ENCODE peak calls at places on chromosomes 11 and 22, in ten cellular contexts. One of them, this sample, is unnamed.

GRCh38 chr11:114059278-114059983 is at the start of gene ZBTB16:
- DNase-seq in AG10803: no peak
- DNase-seq in heart right ventricle: peak
- DNase-seq in lower lobe of right lung: peak
- DNase-seq in DND-41: no peak
- DNase-seq in astrocyte of the spinal cord: peak
- DNase-seq in stomach: peak
- DNase-seq in fibroblast of lung: peak
- DNase-seq in colonic mucosa: peak
- DNase-seq in lung: peak
- DNase-seq in this sample: peak

GRCh38 chr11:13229675-13230359 is 47.8 kb upstream of the BMAL1 start:
- DNase-seq in lower lobe of right lung: no peak
- DNase-seq in colonic mucosa: no peak
- DNase-seq in astrocyte of the spinal cord: no peak
- DNase-seq in fibroblast of lung: peak
- DNase-seq in AG10803: peak
- DNase-seq in heart right ventricle: no peak
- DNase-seq in lung: no peak
- DNase-seq in stomach: no peak
- DNase-seq in DND-41: no peak
- DNase-seq in this sample: no peak

GRCh38 chr22:50695421-50696250 is 23.0 kb downstream of the SHANK3 start:
- DNase-seq in stomach: no peak
- DNase-seq in astrocyte of the spinal cord: no peak
- DNase-seq in DND-41: no peak
- DNase-seq in colonic mucosa: no peak
- DNase-seq in AG10803: no peak
- DNase-seq in fibroblast of lung: no peak
- DNase-seq in lower lobe of right lung: peak
- DNase-seq in heart right ventricle: no peak
- DNase-seq in lung: no peak
- DNase-seq in this sample: no peak

GRCh38 chr11:72970557-72971118 is 156.4 kb downstream of the ATG16L2 start:
- DNase-seq in lung: no peak
- DNase-seq in astrocyte of the spinal cord: no peak
- DNase-seq in colonic mucosa: no peak
- DNase-seq in stomach: no peak
- DNase-seq in AG10803: no peak
- DNase-seq in lower lobe of right lung: no peak
- DNase-seq in DND-41: peak
- DNase-seq in heart right ventricle: no peak
- DNase-seq in fibroblast of lung: no peak
- DNase-seq in this sample: no peak

GRCh38 chr22:39214383-39215069 is 30.3 kb downstream of the PDGFB start:
- DNase-seq in lower lobe of right lung: peak
- DNase-seq in AG10803: no peak
- DNase-seq in stomach: no peak
- DNase-seq in astrocyte of the spinal cord: peak
- DNase-seq in fibroblast of lung: no peak
- DNase-seq in colonic mucosa: no peak
- DNase-seq in DND-41: no peak
- DNase-seq in heart right ventricle: no peak
- DNase-seq in lung: no peak
- DNase-seq in this sample: peak

GRCh38 chr22:44448271-44448780 is 49.7 kb downstream of the RTL6 start:
- DNase-seq in colonic mucosa: no peak
- DNase-seq in stomach: peak
- DNase-seq in DND-41: no peak
- DNase-seq in astrocyte of the spinal cord: peak
- DNase-seq in lung: no peak
- DNase-seq in lower lobe of right lung: no peak
- DNase-seq in AG10803: peak
- DNase-seq in fibroblast of lung: peak
- DNase-seq in heart right ventricle: peak
- DNase-seq in this sample: no peak

GRCh38 chr22:22928666-22929380 is 41.2 kb downstream of the IGLL5 start:
- DNase-seq in DND-41: peak
- DNase-seq in colonic mucosa: peak
- DNase-seq in fibroblast of lung: peak
- DNase-seq in stomach: peak
- DNase-seq in lung: peak
- DNase-seq in AG10803: peak
- DNase-seq in lower lobe of right lung: peak
- DNase-seq in heart right ventricle: peak
- DNase-seq in astrocyte of the spinal cord: no peak
- DNase-seq in this sample: no peak

GRCh38 chr11:16912607-16913006 is 101.6 kb downstream of the PLEKHA7 start:
- DNase-seq in astrocyte of the spinal cord: no peak
- DNase-seq in fibroblast of lung: no peak
- DNase-seq in heart right ventricle: no peak
- DNase-seq in colonic mucosa: peak
- DNase-seq in AG10803: no peak
- DNase-seq in lower lobe of right lung: no peak
- DNase-seq in stomach: peak
- DNase-seq in lung: no peak
- DNase-seq in DND-41: no peak
- DNase-seq in this sample: peak

GRCh38 chr11:93529707-93530467 is 13.3 kb downstream of the SMCO4 start:
- DNase-seq in astrocyte of the spinal cord: peak
- DNase-seq in stomach: no peak
- DNase-seq in AG10803: peak
- DNase-seq in lower lobe of right lung: peak
- DNase-seq in DND-41: peak
- DNase-seq in lung: no peak
- DNase-seq in colonic mucosa: no peak
- DNase-seq in fibroblast of lung: no peak
- DNase-seq in heart right ventricle: no peak
- DNase-seq in this sample: no peak

GRCh38 chr11:9529333-9529648 is 44.2 kb upstream of the WEE1 start:
- DNase-seq in fibroblast of lung: peak
- DNase-seq in heart right ventricle: no peak
- DNase-seq in AG10803: no peak
- DNase-seq in colonic mucosa: peak
- DNase-seq in stomach: peak
- DNase-seq in DND-41: no peak
- DNase-seq in lung: peak
- DNase-seq in lower lobe of right lung: peak
- DNase-seq in astrocyte of the spinal cord: no peak
- DNase-seq in this sample: peak

GRCh38 chr11:93519179-93519578 is 24.0 kb downstream of the SMCO4 start:
- DNase-seq in lower lobe of right lung: no peak
- DNase-seq in stomach: no peak
- DNase-seq in astrocyte of the spinal cord: no peak
- DNase-seq in DND-41: peak
- DNase-seq in fibroblast of lung: no peak
- DNase-seq in colonic mucosa: no peak
- DNase-seq in heart right ventricle: no peak
- DNase-seq in lung: no peak
- DNase-seq in AG10803: no peak
- DNase-seq in this sample: no peak

GRCh38 chr11:68889948-68890446 is 13.6 kb downstream of the MRPL21 start:
- DNase-seq in colonic mucosa: peak
- DNase-seq in heart right ventricle: peak
- DNase-seq in stomach: no peak
- DNase-seq in lower lobe of right lung: no peak
- DNase-seq in DND-41: peak
- DNase-seq in fibroblast of lung: peak
- DNase-seq in AG10803: peak
- DNase-seq in lung: no peak
- DNase-seq in astrocyte of the spinal cord: peak
- DNase-seq in this sample: no peak

GRCh38 chr11:13061294-13061990 is 52.3 kb downstream of the RASSF10 start:
- DNase-seq in heart right ventricle: no peak
- DNase-seq in lung: no peak
- DNase-seq in astrocyte of the spinal cord: peak
- DNase-seq in DND-41: no peak
- DNase-seq in stomach: no peak
- DNase-seq in lower lobe of right lung: no peak
- DNase-seq in colonic mucosa: no peak
- DNase-seq in AG10803: peak
- DNase-seq in fibroblast of lung: no peak
- DNase-seq in this sample: no peak

GRCh38 chr11:2587976-2588748 is 111.6 kb downstream of the KCNQ1OT1 start:
- DNase-seq in fibroblast of lung: no peak
- DNase-seq in lower lobe of right lung: no peak
- DNase-seq in stomach: peak
- DNase-seq in astrocyte of the spinal cord: no peak
- DNase-seq in lung: no peak
- DNase-seq in colonic mucosa: no peak
- DNase-seq in DND-41: no peak
- DNase-seq in AG10803: no peak
- DNase-seq in heart right ventricle: no peak
- DNase-seq in this sample: peak

GRCh38 chr22:31296258-31296657 is 4.0 kb upstream of the PIK3IP1 start:
- DNase-seq in colonic mucosa: no peak
- DNase-seq in fibroblast of lung: peak
- DNase-seq in lower lobe of right lung: no peak
- DNase-seq in DND-41: no peak
- DNase-seq in astrocyte of the spinal cord: no peak
- DNase-seq in heart right ventricle: no peak
- DNase-seq in AG10803: peak
- DNase-seq in stomach: no peak
- DNase-seq in lung: no peak
- DNase-seq in this sample: no peak
- H3K4me3 ChIP-seq in colonic mucosa: no peak
- H3K4me3 ChIP-seq in fibroblast of lung: no peak
- H3K4me3 ChIP-seq in lower lobe of right lung: no peak
- H3K4me3 ChIP-seq in DND-41: no peak
- H3K4me3 ChIP-seq in astrocyte of the spinal cord: no peak
- H3K4me3 ChIP-seq in heart right ventricle: no peak
- H3K4me3 ChIP-seq in AG10803: no peak
- H3K4me3 ChIP-seq in stomach: no peak
- H3K4me3 ChIP-seq in lung: no peak
- H3K4me3 ChIP-seq in this sample: no peak

GRCh38 chr11:101390539-101390938 is 193.3 kb downstream of the TRPC6 start:
- DNase-seq in lung: no peak
- DNase-seq in heart right ventricle: no peak
- DNase-seq in lower lobe of right lung: no peak
- DNase-seq in colonic mucosa: no peak
- DNase-seq in astrocyte of the spinal cord: peak
- DNase-seq in AG10803: peak
- DNase-seq in fibroblast of lung: peak
- DNase-seq in stomach: no peak
- DNase-seq in DND-41: no peak
- DNase-seq in this sample: no peak
- TF ChIP-seq CTCF in lung: no peak
- TF ChIP-seq CTCF in heart right ventricle: no peak
- TF ChIP-seq CTCF in lower lobe of right lung: no peak
- TF ChIP-seq CTCF in colonic mucosa: no peak
- TF ChIP-seq CTCF in astrocyte of the spinal cord: peak
- TF ChIP-seq CTCF in AG10803: peak
- TF ChIP-seq CTCF in fibroblast of lung: no peak
- TF ChIP-seq CTCF in stomach: no peak
- TF ChIP-seq CTCF in DND-41: peak
- TF ChIP-seq CTCF in this sample: no peak

DNA sequence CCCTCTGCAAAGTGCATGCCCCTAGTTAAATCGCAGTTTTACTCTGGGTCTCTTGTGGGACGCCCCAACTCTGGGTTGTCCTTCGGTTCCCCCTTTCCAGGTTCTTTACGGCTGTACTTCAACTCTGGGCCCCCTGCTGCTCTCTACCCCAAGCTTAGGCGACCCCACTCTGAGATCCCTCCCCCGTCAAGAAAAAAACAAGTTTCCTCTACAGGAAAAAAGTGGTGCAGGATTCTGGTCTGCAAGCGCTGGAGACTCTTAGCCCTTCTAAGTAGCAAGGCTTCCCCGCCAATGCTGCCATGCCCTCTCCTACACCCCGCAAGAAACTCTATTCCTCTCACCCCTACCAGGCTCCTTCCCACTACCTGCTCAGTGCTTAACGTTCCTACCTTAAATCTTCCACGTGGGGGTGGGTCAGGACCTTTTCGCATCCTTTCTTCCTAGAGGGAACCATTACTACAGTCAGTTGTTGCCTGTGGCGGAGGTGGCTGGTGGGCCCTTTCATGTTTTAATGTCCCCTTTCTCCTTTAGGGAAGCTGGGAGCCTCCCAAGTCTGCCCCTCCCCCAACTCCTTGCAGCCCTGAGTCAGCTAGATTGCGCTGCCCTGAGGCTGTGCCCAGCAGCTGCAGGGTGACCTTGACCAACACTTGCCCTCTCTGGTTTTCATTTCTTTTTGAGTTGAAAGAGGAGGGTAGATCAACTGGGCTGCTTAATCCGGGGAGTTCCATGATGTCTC is 1.4 kb downstream of the NEFH start:
- DNase-seq in fibroblast of lung: peak
- DNase-seq in colonic mucosa: no peak
- DNase-seq in lower lobe of right lung: no peak
- DNase-seq in DND-41: no peak
- DNase-seq in heart right ventricle: no peak
- DNase-seq in lung: no peak
- DNase-seq in AG10803: peak
- DNase-seq in astrocyte of the spinal cord: no peak
- DNase-seq in stomach: no peak
- DNase-seq in this sample: peak
- H3K4me3 ChIP-seq in fibroblast of lung: no peak
- H3K4me3 ChIP-seq in colonic mucosa: no peak
- H3K4me3 ChIP-seq in lower lobe of right lung: peak
- H3K4me3 ChIP-seq in DND-41: no peak
- H3K4me3 ChIP-seq in heart right ventricle: peak
- H3K4me3 ChIP-seq in lung: no peak
- H3K4me3 ChIP-seq in AG10803: peak
- H3K4me3 ChIP-seq in astrocyte of the spinal cord: peak
- H3K4me3 ChIP-seq in stomach: peak
- H3K4me3 ChIP-seq in this sample: peak

GRCh38 chr11:5992150-5992549 is 5.4 kb upstream of the OR52L1 start:
- DNase-seq in fibroblast of lung: no peak
- DNase-seq in DND-41: no peak
- DNase-seq in astrocyte of the spinal cord: no peak
- DNase-seq in colonic mucosa: no peak
- DNase-seq in AG10803: no peak
- DNase-seq in heart right ventricle: no peak
- DNase-seq in lower lobe of right lung: no peak
- DNase-seq in stomach: no peak
- DNase-seq in lung: no peak
- DNase-seq in this sample: no peak

GRCh38 chr11:5986885-5987284 is at the start of gene OR52L1:
- DNase-seq in DND-41: no peak
- DNase-seq in lung: no peak
- DNase-seq in stomach: no peak
- DNase-seq in AG10803: no peak
- DNase-seq in astrocyte of the spinal cord: no peak
- DNase-seq in fibroblast of lung: no peak
- DNase-seq in heart right ventricle: no peak
- DNase-seq in lower lobe of right lung: no peak
- DNase-seq in colonic mucosa: no peak
- DNase-seq in this sample: no peak

GRCh38 chr11:5989203-5989602 is 2.4 kb upstream of the OR52L1 start:
- DNase-seq in DND-41: no peak
- DNase-seq in stomach: no peak
- DNase-seq in AG10803: no peak
- DNase-seq in lung: no peak
- DNase-seq in lower lobe of right lung: no peak
- DNase-seq in astrocyte of the spinal cord: no peak
- DNase-seq in fibroblast of lung: no peak
- DNase-seq in colonic mucosa: no peak
- DNase-seq in heart right ventricle: no peak
- DNase-seq in this sample: no peak

GRCh38 chr11:5994791-5995190 is 8.0 kb upstream of the OR52L1 start:
- DNase-seq in heart right ventricle: no peak
- DNase-seq in fibroblast of lung: no peak
- DNase-seq in colonic mucosa: no peak
- DNase-seq in astrocyte of the spinal cord: no peak
- DNase-seq in DND-41: no peak
- DNase-seq in AG10803: no peak
- DNase-seq in lung: no peak
- DNase-seq in stomach: no peak
- DNase-seq in lower lobe of right lung: no peak
- DNase-seq in this sample: no peak

GRCh38 chr11:5992604-5993251 is 5.9 kb upstream of the OR52L1 start:
- DNase-seq in colonic mucosa: no peak
- DNase-seq in stomach: no peak
- DNase-seq in AG10803: peak
- DNase-seq in fibroblast of lung: peak
- DNase-seq in DND-41: no peak
- DNase-seq in astrocyte of the spinal cord: no peak
- DNase-seq in heart right ventricle: no peak
- DNase-seq in lung: no peak
- DNase-seq in lower lobe of right lung: no peak
- DNase-seq in this sample: no peak
- TF ChIP-seq CTCF in colonic mucosa: peak
- TF ChIP-seq CTCF in stomach: no peak
- TF ChIP-seq CTCF in AG10803: peak
- TF ChIP-seq CTCF in fibroblast of lung: peak
- TF ChIP-seq CTCF in DND-41: peak
- TF ChIP-seq CTCF in astrocyte of the spinal cord: peak
- TF ChIP-seq CTCF in heart right ventricle: peak
- TF ChIP-seq CTCF in lung: no peak
- TF ChIP-seq CTCF in lower lobe of right lung: peak
- TF ChIP-seq CTCF in this sample: peak

This sample was measured in pancreas.